ENCODE peak calls at places on chromosomes 16 and 17, in eight cellular contexts. Q, M, S, V, O, F, U and C are unnamed samples.

GRCh38 chr17:76077582-76078110 is 1.3 kb upstream of the ZACN start:
- DNase-seq in Q (no peak), M (no peak), S (no peak), V (no peak), O (no peak), F (no peak), U (no peak), C (no peak)

GRCh38 chr17:1690544-1691221 is 6.0 kb upstream of the PRPF8 start:
- DNase-seq in Q (no peak), M (no peak), S (no peak), V (no peak), O (no peak), F (no peak), U (no peak), C (no peak)

GRCh38 chr16:52293209-52293608 is 253.7 kb downstream of the TOX3 start:
- DNase-seq in Q (no peak), M (no peak), S (no peak), V (no peak), O (no peak), F (no peak), U (peak), C (no peak)

GRCh38 chr17:76678330-76678729 is 32.4 kb downstream of the MXRA7 start:
- DNase-seq in Q (no peak), M (no peak), S (no peak), V (no peak), O (no peak), F (no peak), U (no peak), C (peak)

GRCh38 chr17:60749050-60749449 is 71.4 kb downstream of the BCAS3 start:
- DNase-seq in Q (no peak), M (no peak), S (no peak), V (no peak), O (no peak), F (no peak), U (no peak), C (no peak)

GRCh38 chr16:75198135-75198600 is 8.8 kb downstream of the CTRB2 start:
- DNase-seq in Q (peak), M (peak), S (no peak), V (no peak), O (peak), F (no peak), U (no peak), C (no peak)

GRCh38 chr17:12269751-12270150 is 249.1 kb downstream of the MAP2K4 start:
- DNase-seq in Q (no peak), M (no peak), S (no peak), V (no peak), O (no peak), F (no peak), U (no peak), C (no peak)

GRCh38 chr17:80317706-80317980 is 57.0 kb downstream of the RNF213 start:
- DNase-seq in Q (no peak), M (no peak), S (no peak), V (no peak), O (no peak), F (no peak), U (no peak), C (no peak)

GRCh38 chr17:48639136-48639535 is 13.0 kb upstream of the HOXB9 start:
- DNase-seq in Q (no peak), M (no peak), S (no peak), V (no peak), O (no peak), F (no peak), U (no peak), C (no peak)

GRCh38 chr17:20291853-20292252 is 175.5 kb downstream of the LGALS9B start:
- DNase-seq in Q (no peak), M (no peak), S (no peak), V (no peak), O (no peak), F (no peak), U (no peak), C (no peak)

GRCh38 chr16:57231821-57232350 is 13.2 kb upstream of the ARL2BP start:
- DNase-seq in Q (no peak), M (no peak), S (no peak), V (no peak), O (no peak), F (no peak), U (no peak), C (no peak)

GRCh38 chr16:15032547-15033308 is 23.1 kb downstream of the NTAN1 start:
- DNase-seq in Q (no peak), M (no peak), S (no peak), V (no peak), O (no peak), F (no peak), U (no peak), C (peak)

GRCh38 chr17:2724783-2725164 is 13.2 kb upstream of the CLUH start:
- DNase-seq in Q (no peak), M (no peak), S (no peak), V (no peak), O (peak), F (no peak), U (peak), C (no peak)

GRCh38 chr16:27199747-27200146 is 3.6 kb upstream of the KDM8 start:
- DNase-seq in Q (no peak), M (no peak), S (no peak), V (no peak), O (peak), F (no peak), U (no peak), C (no peak)

GRCh38 chr17:41527076-41528023 is 758 bp downstream of the KRT19 start:
- DNase-seq in Q (no peak), M (no peak), S (no peak), V (no peak), O (no peak), F (no peak), U (peak), C (peak)

GRCh38 chr16:68707341-68708152 is 29.5 kb upstream of the CDH1 start:
- DNase-seq in Q (no peak), M (no peak), S (no peak), V (peak), O (peak), F (no peak), U (peak), C (peak)

GRCh38 chr16:86585821-86586611 is 7.7 kb downstream of the FOXL1 start:
- DNase-seq in Q (peak), M (no peak), S (no peak), V (no peak), O (peak), F (no peak), U (no peak), C (no peak)

GRCh38 chr17:31697838-31698237 is 161.2 kb downstream of the COPRS start:
- DNase-seq in Q (no peak), M (no peak), S (no peak), V (no peak), O (no peak), F (no peak), U (peak), C (no peak)

GRCh38 chr17:35748323-35748960 is 4.6 kb downstream of the GAS2L2 start:
- DNase-seq in Q (no peak), M (no peak), S (no peak), V (no peak), O (no peak), F (peak), U (no peak), C (peak)

GRCh38 chr16:66382966-66383299 is 16.4 kb downstream of the CDH5 start:
- DNase-seq in Q (no peak), M (peak), S (no peak), V (no peak), O (peak), F (no peak), U (peak), C (no peak)

GRCh38 chr16:54165174-54165911 is 121.2 kb downstream of the IRX3 start:
- DNase-seq in Q (no peak), M (no peak), S (no peak), V (no peak), O (no peak), F (no peak), U (peak), C (no peak)

GRCh38 chr17:4742133-4742532 is 2.4 kb upstream of the CXCL16 start:
- DNase-seq in Q (no peak), M (no peak), S (no peak), V (no peak), O (no peak), F (no peak), U (no peak), C (no peak)

GRCh38 chr16:72561-73537 is at the start of gene RHBDF1:
- DNase-seq in Q (no peak), M (no peak), S (no peak), V (peak), O (peak), F (peak), U (peak), C (peak)

GRCh38 chr16:22618842-22619241 is 108.2 kb downstream of the NPIPB5 start:
- DNase-seq in Q (no peak), M (no peak), S (no peak), V (no peak), O (no peak), F (no peak), U (no peak), C (no peak)

GRCh38 chr16:84552135-84552534 is 47.7 kb upstream of the MEAK7 start:
- DNase-seq in Q (no peak), M (no peak), S (no peak), V (no peak), O (no peak), F (peak), U (no peak), C (no peak)

GRCh38 chr17:74631468-74632195 is 8.1 kb upstream of the CD300E start:
- DNase-seq in Q (peak), M (peak), S (no peak), V (no peak), O (peak), F (no peak), U (peak), C (no peak)

GRCh38 chr17:22142091-22142490 is 449.8 kb downstream of the KCNJ18 start:
- DNase-seq in Q (no peak), M (no peak), S (no peak), V (no peak), O (no peak), F (no peak), U (no peak), C (no peak)

GRCh38 chr17:15334266-15334665 is 7.1 kb downstream of the TEKT3 start:
- DNase-seq in Q (no peak), M (no peak), S (no peak), V (no peak), O (no peak), F (no peak), U (no peak), C (no peak)

GRCh38 chr16:68286153-68287074 is 22.1 kb downstream of the SLC7A6 start:
- DNase-seq in Q (no peak), M (no peak), S (no peak), V (no peak), O (no peak), F (no peak), U (no peak), C (no peak)

GRCh38 chr17:20092292-20092867 is 83.2 kb downstream of the SPECC1 start:
- DNase-seq in Q (no peak), M (no peak), S (no peak), V (no peak), O (no peak), F (no peak), U (no peak), C (no peak)

GRCh38 chr17:43766413-43767052 is 7.9 kb upstream of the SOST start:
- DNase-seq in Q (peak), M (no peak), S (no peak), V (peak), O (peak), F (no peak), U (peak), C (no peak)

GRCh38 chr16:5604770-5605169 is 507.2 kb upstream of the EEF2KMT start:
- DNase-seq in Q (no peak), M (no peak), S (no peak), V (no peak), O (no peak), F (no peak), U (peak), C (no peak)

DNA sequence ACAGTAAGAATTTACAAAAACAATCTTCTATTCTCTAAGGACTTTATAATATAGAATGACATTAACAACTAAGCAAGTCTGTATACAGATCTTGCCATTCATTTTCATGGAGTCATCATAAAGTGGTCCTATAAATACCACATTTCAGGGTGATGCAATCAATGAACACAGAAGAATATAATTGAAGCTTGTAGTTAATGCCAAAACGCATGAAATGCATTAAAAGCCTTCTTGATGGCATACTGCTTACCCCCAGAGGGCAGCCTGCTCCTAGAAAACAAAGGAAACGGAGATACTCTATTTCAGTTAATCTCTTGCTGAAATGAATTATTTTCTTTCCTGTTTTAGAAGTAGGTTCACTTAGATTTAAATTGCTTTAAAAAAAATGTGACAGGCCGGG is 45.2 kb upstream of the STAC2 start:
- DNase-seq in Q (no peak), M (peak), S (no peak), V (no peak), O (peak), F (no peak), U (no peak), C (no peak)
- TF ChIP-seq CTCF in Q (peak), M (peak), S (peak), V (peak), O (peak), F (peak), U (peak), C (no peak)

DNA sequence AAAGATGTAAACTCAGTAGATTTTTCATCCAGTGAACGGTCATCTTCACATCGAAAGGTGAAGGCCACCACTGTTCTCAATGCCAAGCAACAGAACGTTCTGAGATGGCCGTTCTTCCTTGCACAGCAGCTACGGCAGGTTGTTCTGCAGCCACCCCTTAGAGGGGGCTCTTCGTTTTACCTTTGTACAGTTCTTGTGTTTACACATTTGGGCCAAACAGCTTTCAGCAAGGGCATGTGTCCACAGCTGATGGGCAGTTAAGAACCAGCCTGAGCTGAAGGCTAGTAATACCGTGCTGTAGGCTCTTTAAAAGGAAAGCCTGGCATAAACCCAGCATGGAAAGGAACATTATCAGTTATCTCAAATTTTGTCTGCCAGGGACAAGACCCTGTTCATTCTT is 15.9 kb downstream of the PLD6 start:
- DNase-seq in Q (no peak), M (no peak), S (no peak), V (peak), O (no peak), F (no peak), U (no peak), C (no peak)
- TF ChIP-seq CTCF in Q (no peak), M (no peak), S (no peak), V (peak), O (no peak), F (no peak), U (no peak), C (no peak)

GRCh38 chr17:7239091-7240027 is at the start of gene PHF23:
- DNase-seq in Q (peak), M (peak), S (peak), V (peak), O (peak), F (peak), U (peak), C (peak)
- TF ChIP-seq CTCF in Q (peak), M (no peak), S (no peak), V (no peak), O (no peak), F (no peak), U (no peak), C (peak)

DNA sequence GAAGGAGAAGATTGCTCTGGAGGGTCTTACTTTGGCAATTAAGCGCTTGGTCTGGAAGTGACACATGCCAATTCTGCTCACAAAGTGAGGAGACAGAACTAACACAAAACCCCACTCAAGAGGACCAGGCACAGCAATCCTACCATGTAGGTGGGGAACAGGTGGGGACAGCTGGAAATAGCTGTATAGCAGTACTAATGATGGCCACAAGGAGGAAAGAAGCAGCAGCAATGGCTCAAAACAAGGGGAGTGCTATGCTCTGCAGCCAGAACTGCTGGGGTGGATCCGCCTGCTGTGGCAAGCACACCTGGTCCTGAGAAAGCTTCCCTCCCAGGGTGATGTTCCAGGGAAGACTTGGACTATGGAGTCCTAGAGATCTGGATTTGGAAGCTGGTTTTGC is 17.0 kb upstream of the TMEM132E start:
- DNase-seq in Q (no peak), M (no peak), S (no peak), V (no peak), O (no peak), F (no peak), U (no peak), C (no peak)
- TF ChIP-seq CTCF in Q (no peak), M (peak), S (peak), V (peak), O (peak), F (no peak), U (peak), C (peak)

GRCh38 chr17:82187500-82187899 is 25.1 kb downstream of the CCDC57 start:
- DNase-seq in Q (no peak), M (no peak), S (no peak), V (no peak), O (no peak), F (peak), U (no peak), C (no peak)

GRCh38 chr17:82184761-82185160 is 27.9 kb downstream of the CCDC57 start:
- DNase-seq in Q (no peak), M (no peak), S (no peak), V (no peak), O (no peak), F (no peak), U (no peak), C (no peak)

GRCh38 chr17:82186221-82186620 is 26.4 kb downstream of the CCDC57 start:
- DNase-seq in Q (no peak), M (no peak), S (no peak), V (no peak), O (no peak), F (no peak), U (no peak), C (no peak)

GRCh38 chr17:82193520-82194236 is 19.0 kb downstream of the CCDC57 start:
- DNase-seq in Q (no peak), M (no peak), S (no peak), V (no peak), O (no peak), F (no peak), U (no peak), C (no peak)

DNA sequence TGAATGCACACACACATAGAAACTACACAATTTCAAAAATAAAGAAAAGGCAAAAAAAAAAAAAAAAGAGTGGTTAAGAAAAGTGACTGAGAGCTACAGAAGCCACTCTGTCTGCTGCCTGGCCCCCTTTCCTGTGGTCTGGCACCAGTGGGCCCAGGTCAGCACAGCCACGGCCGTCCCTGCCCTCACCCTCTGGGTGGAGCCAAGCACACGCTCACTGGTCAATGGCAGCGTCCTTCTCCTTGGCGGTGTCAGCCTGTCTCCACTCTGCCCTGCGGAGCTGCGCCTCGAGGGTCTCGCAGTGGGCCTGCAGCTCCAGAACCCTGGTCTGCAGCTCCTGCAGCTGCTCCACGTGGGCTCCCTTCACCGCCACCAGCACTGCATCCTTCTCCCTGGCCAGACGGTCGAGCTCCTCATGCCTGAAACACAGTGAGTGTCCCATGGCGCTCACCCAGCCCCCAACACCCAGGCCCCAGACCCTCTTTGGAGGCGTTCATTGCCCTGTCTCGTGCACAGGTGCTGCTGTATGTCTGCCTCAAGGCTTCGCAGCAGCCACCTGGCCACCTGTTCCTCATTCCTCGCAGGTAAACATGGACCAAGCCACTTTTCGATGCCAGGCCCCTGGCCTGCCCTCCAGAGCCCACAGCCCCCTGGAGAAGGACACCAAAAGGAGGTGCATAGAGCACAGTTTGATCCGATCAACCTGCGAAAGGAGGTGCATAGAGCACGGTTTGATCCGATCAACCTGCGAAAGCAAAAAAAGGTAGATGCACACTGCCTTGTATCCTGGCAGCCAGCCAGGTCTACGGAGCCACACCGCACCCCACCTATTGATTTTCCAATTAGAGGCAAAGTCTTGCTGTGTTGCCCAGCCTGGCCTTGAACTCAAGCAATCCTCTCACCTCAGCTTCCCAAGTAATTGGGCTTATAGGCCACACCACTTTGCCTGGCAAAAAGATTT is 24.4 kb downstream of the CCDC57 start:
- DNase-seq in Q (no peak), M (no peak), S (no peak), V (no peak), O (no peak), F (peak), U (no peak), C (no peak)
- TF ChIP-seq CTCF in Q (no peak), M (no peak), S (no peak), V (no peak), O (no peak), F (no peak), U (no peak), C (no peak)

GRCh38 chr16:60755907-60756306 is 1280.3 kb downstream of the CDH8 start:
- DNase-seq in Q (no peak), M (no peak), S (no peak), V (no peak), O (peak), F (no peak), U (peak), C (no peak)
- TF ChIP-seq CTCF in Q (no peak), M (no peak), S (no peak), V (peak), O (peak), F (no peak), U (no peak), C (no peak)